ENCODE peak calls at places on chromosomes 11 and 22, in ten cellular contexts. O is activated T-cell treated with anti-CD3 and anti-CD28 coated beads for 1 hour; Q is stimulated activated naive CD4-positive, alpha-beta T cell; L is HEK293T; F is BJ; X is CD4-positive, CD25-positive, alpha-beta regulatory T cell; K is hippocampal formation; V is Kasumi-1; E is NCI-H510A treated with DMSO at 0.1 percent for 48 hours; T is HTR-8/SVneo. Z is an unnamed sample.

GRCh38 chr11:130340671-130341319 is 26.1 kb upstream of the ZBTB44 start:
- DNase-seq in T (no peak), L (no peak), V (no peak), Q (no peak), X (no peak), F (no peak), K (no peak), O (no peak), E (no peak), Z (no peak)

GRCh38 chr22:39452740-39453040 is 4.1 kb upstream of the MGAT3 start:
- DNase-seq in F (no peak), Q (no peak), V (no peak), X (no peak), K (no peak), L (no peak), T (no peak), E (no peak), O (no peak), Z (no peak)

GRCh38 chr11:100640071-100640470 is 47.0 kb upstream of the ARHGAP42 start:
- DNase-seq in E (no peak), X (no peak), K (no peak), F (no peak), L (no peak), O (no peak), V (no peak), T (no peak), Q (no peak), Z (no peak)

GRCh38 chr22:23119492-23120414 is 22.0 kb downstream of the RSPH14 start:
- DNase-seq in O (peak), E (no peak), Q (peak), F (no peak), T (no peak), X (peak), L (no peak), K (no peak), V (no peak), Z (no peak)

GRCh38 chr22:23684051-23684450 is 6.8 kb upstream of the RGL4 start:
- DNase-seq in X (no peak), Q (no peak), K (no peak), F (no peak), V (no peak), E (no peak), O (no peak), L (no peak), T (no peak), Z (no peak)

GRCh38 chr22:25347752-25348102 is 128.3 kb downstream of the CRYBB2 start:
- DNase-seq in X (no peak), L (no peak), T (no peak), E (no peak), F (no peak), Q (no peak), V (no peak), O (no peak), K (no peak), Z (peak)

GRCh38 chr11:9038537-9038936 is 34.7 kb upstream of the NRIP3 start:
- DNase-seq in X (no peak), Q (no peak), E (no peak), K (no peak), F (no peak), O (no peak), V (no peak), T (no peak), L (no peak), Z (no peak)

GRCh38 chr11:118746988-118747585 is 43.9 kb downstream of the DDX6 start:
- DNase-seq in O (no peak), F (no peak), T (no peak), L (no peak), V (no peak), E (no peak), Q (no peak), K (no peak), X (no peak), Z (no peak)

GRCh38 chr11:79400717-79401330 is 40.0 kb downstream of the TENM4 start:
- DNase-seq in O (no peak), V (peak), E (no peak), X (no peak), F (no peak), K (peak), Q (no peak), L (peak), T (no peak), Z (no peak)

GRCh38 chr11:18310800-18311340 is 11.1 kb downstream of the HPS5 start:
- DNase-seq in F (no peak), V (peak), Q (no peak), O (no peak), E (no peak), X (no peak), K (no peak), T (no peak), L (no peak), Z (no peak)

GRCh38 chr22:30398685-30399680 is 2.2 kb downstream of the SEC14L2 start:
- DNase-seq in L (no peak), O (no peak), T (no peak), K (no peak), E (no peak), V (no peak), Q (no peak), X (no peak), F (no peak), Z (no peak)

GRCh38 chr11:17267576-17267975 is 9.0 kb upstream of the NUCB2 start:
- DNase-seq in O (no peak), V (peak), Q (no peak), F (peak), T (peak), X (no peak), E (no peak), L (no peak), K (no peak), Z (peak)

GRCh38 chr11:75311858-75312288 is 39.6 kb downstream of the ARRB1 start:
- DNase-seq in Q (no peak), F (no peak), E (peak), K (peak), L (peak), V (no peak), X (no peak), T (no peak), O (no peak), Z (no peak)

GRCh38 chr11:120532082-120532481 is 20.5 kb downstream of the GRIK4 start:
- DNase-seq in F (no peak), L (no peak), Q (no peak), V (no peak), O (no peak), K (no peak), T (no peak), X (no peak), E (no peak), Z (no peak)

GRCh38 chr11:44574620-44575287 is 9.3 kb downstream of the CD82 start:
- DNase-seq in T (peak), E (no peak), O (no peak), X (no peak), Q (no peak), V (peak), L (no peak), F (peak), K (no peak), Z (peak)

GRCh38 chr22:40383905-40384304 is 13.5 kb downstream of the SGSM3 start:
- DNase-seq in F (no peak), X (no peak), E (no peak), T (no peak), V (no peak), Q (no peak), O (no peak), K (no peak), L (no peak), Z (no peak)

GRCh38 chr11:80958414-80958813 is 1517.6 kb upstream of the TENM4 start:
- DNase-seq in E (no peak), T (no peak), L (no peak), O (no peak), K (no peak), V (no peak), Q (no peak), F (peak), X (no peak), Z (peak)

GRCh38 chr22:17970205-17970708 is 54.1 kb downstream of the MICAL3 start:
- DNase-seq in F (no peak), K (no peak), L (no peak), O (no peak), V (peak), T (peak), Q (no peak), E (no peak), X (no peak), Z (no peak)

GRCh38 chr22:50483977-50484853 is 2.4 kb upstream of the MIOX start:
- DNase-seq in Q (no peak), K (no peak), T (no peak), X (no peak), F (no peak), E (no peak), V (no peak), L (no peak), O (no peak), Z (no peak)

GRCh38 chr11:73808052-73808451 is 20.4 kb downstream of the MRPL48 start:
- DNase-seq in O (no peak), F (no peak), L (no peak), Q (no peak), T (no peak), E (no peak), X (no peak), V (no peak), K (no peak), Z (no peak)